ENCODE peak calls at places on chromosomes 2 and 18, in eight cellular contexts. X is stimulated activated CD4-positive, alpha-beta T cell treated with anti-CD3 and anti-CD28 coated beads, Interleukin-4, amount 100 ng/mL, for 24 hours; G is left lung; L is kidney tubule cell; S is HT-29; O is GM06990; E is stimulated activated CD8-positive, alpha-beta memory T cell treated with anti-CD3 and anti-CD28 coated beads, Interleukin-7, amount 100 ng/mL, for 48 hours; C is AG09309. M is an unnamed sample.

GRCh38 chr18:44803019-44803650 is 122.4 kb downstream of the SETBP1 start:
- DNase-seq in X (no peak), G (no peak), L (no peak), S (no peak), O (peak), E (no peak), C (no peak), M (no peak)

GRCh38 chr2:172943992-172944793 is 131.5 kb upstream of the MAP3K20 start:
- DNase-seq in X (no peak), G (no peak), L (peak), S (no peak), O (no peak), E (no peak), C (no peak), M (no peak)

GRCh38 chr18:32328379-32328778 is 138.5 kb downstream of the MEP1B start:
- DNase-seq in X (no peak), G (no peak), L (peak), S (no peak), O (no peak), E (no peak), C (peak), M (no peak)

GRCh38 chr2:161245237-161245505 is 63.1 kb upstream of the PSMD14 start:
- DNase-seq in X (no peak), G (no peak), L (no peak), S (peak), O (no peak), E (no peak), C (no peak), M (no peak)

GRCh38 chr2:159153463-159153862 is 133.0 kb downstream of the WDSUB1 start:
- DNase-seq in X (no peak), G (peak), L (peak), S (peak), O (no peak), E (no peak), C (no peak), M (no peak)

GRCh38 chr18:57154389-57154788 is 7.5 kb downstream of the BOD1L2 start:
- DNase-seq in X (no peak), G (no peak), L (peak), S (no peak), O (no peak), E (no peak), C (no peak), M (no peak)

GRCh38 chr18:33817096-33817495 is 239.1 kb downstream of the ASXL3 start:
- DNase-seq in X (no peak), G (no peak), L (peak), S (no peak), O (no peak), E (no peak), C (no peak), M (no peak)

GRCh38 chr2:14301331-14301730 is 331.2 kb upstream of the LRATD1 start:
- DNase-seq in X (no peak), G (no peak), L (no peak), S (no peak), O (no peak), E (no peak), C (no peak), M (no peak)

GRCh38 chr18:13562494-13563029 is 163.8 kb downstream of the FAM210A start:
- DNase-seq in X (peak), G (peak), L (no peak), S (no peak), O (peak), E (peak), C (no peak), M (no peak)

GRCh38 chr2:186780701-186781316 is 68.2 kb downstream of the ZSWIM2 start:
- DNase-seq in X (no peak), G (no peak), L (peak), S (peak), O (no peak), E (no peak), C (no peak), M (peak)